ENCODE peak calls at places on chromosomes 6 and 20, in six cellular contexts. One of them, this sample, is unnamed.

GRCh38 chr6:11258260-11259237 is 26.1 kb upstream of the NEDD9 start:
- DNase-seq in C1 segment of cervical spinal cord: no peak
- DNase-seq in HEK293T: no peak
- DNase-seq in myocyte: no peak
- DNase-seq in NCI-H1436 treated with DMSO at 0.1 percent for 48 hours: no peak
- DNase-seq in stimulated activated CD4-positive, alpha-beta T cell treated with anti-CD3 and anti-CD28 coated beads, Interleukin-12 subunit alpha, Interleukin-12 subunit beta, amount 100 ng/mL, for 4 hours: no peak
- DNase-seq in this sample: peak

GRCh38 chr6:129497591-129498555 is 212.1 kb downstream of the ARHGAP18 start:
- DNase-seq in C1 segment of cervical spinal cord: no peak
- DNase-seq in HEK293T: no peak
- DNase-seq in myocyte: no peak
- DNase-seq in NCI-H1436 treated with DMSO at 0.1 percent for 48 hours: no peak
- DNase-seq in stimulated activated CD4-positive, alpha-beta T cell treated with anti-CD3 and anti-CD28 coated beads, Interleukin-12 subunit alpha, Interleukin-12 subunit beta, amount 100 ng/mL, for 4 hours: no peak
- DNase-seq in this sample: no peak

GRCh38 chr6:151292974-151293373 is 53.2 kb downstream of the AKAP12 start:
- DNase-seq in C1 segment of cervical spinal cord: no peak
- DNase-seq in HEK293T: no peak
- DNase-seq in myocyte: no peak
- DNase-seq in NCI-H1436 treated with DMSO at 0.1 percent for 48 hours: no peak
- DNase-seq in stimulated activated CD4-positive, alpha-beta T cell treated with anti-CD3 and anti-CD28 coated beads, Interleukin-12 subunit alpha, Interleukin-12 subunit beta, amount 100 ng/mL, for 4 hours: no peak
- DNase-seq in this sample: no peak

GRCh38 chr6:2231438-2231837 is 14.0 kb downstream of the GMDS start:
- DNase-seq in C1 segment of cervical spinal cord: no peak
- DNase-seq in HEK293T: no peak
- DNase-seq in myocyte: peak
- DNase-seq in NCI-H1436 treated with DMSO at 0.1 percent for 48 hours: no peak
- DNase-seq in stimulated activated CD4-positive, alpha-beta T cell treated with anti-CD3 and anti-CD28 coated beads, Interleukin-12 subunit alpha, Interleukin-12 subunit beta, amount 100 ng/mL, for 4 hours: no peak
- DNase-seq in this sample: no peak

GRCh38 chr20:2914160-2914559 is 40.9 kb downstream of the PTPRA start:
- DNase-seq in C1 segment of cervical spinal cord: no peak
- DNase-seq in HEK293T: no peak
- DNase-seq in myocyte: no peak
- DNase-seq in NCI-H1436 treated with DMSO at 0.1 percent for 48 hours: no peak
- DNase-seq in stimulated activated CD4-positive, alpha-beta T cell treated with anti-CD3 and anti-CD28 coated beads, Interleukin-12 subunit alpha, Interleukin-12 subunit beta, amount 100 ng/mL, for 4 hours: no peak
- DNase-seq in this sample: peak

GRCh38 chr20:24502184-24502583 is 32.8 kb downstream of the SYNDIG1 start:
- DNase-seq in C1 segment of cervical spinal cord: peak
- DNase-seq in HEK293T: no peak
- DNase-seq in myocyte: peak
- DNase-seq in NCI-H1436 treated with DMSO at 0.1 percent for 48 hours: no peak
- DNase-seq in stimulated activated CD4-positive, alpha-beta T cell treated with anti-CD3 and anti-CD28 coated beads, Interleukin-12 subunit alpha, Interleukin-12 subunit beta, amount 100 ng/mL, for 4 hours: no peak
- DNase-seq in this sample: no peak

GRCh38 chr6:43707269-43707668 is 19.7 kb upstream of the MRPS18A start:
- DNase-seq in C1 segment of cervical spinal cord: no peak
- DNase-seq in HEK293T: no peak
- DNase-seq in myocyte: no peak
- DNase-seq in NCI-H1436 treated with DMSO at 0.1 percent for 48 hours: no peak
- DNase-seq in stimulated activated CD4-positive, alpha-beta T cell treated with anti-CD3 and anti-CD28 coated beads, Interleukin-12 subunit alpha, Interleukin-12 subunit beta, amount 100 ng/mL, for 4 hours: no peak
- DNase-seq in this sample: no peak

GRCh38 chr6:154341876-154342275 is 14.7 kb downstream of the IPCEF1 start:
- DNase-seq in C1 segment of cervical spinal cord: no peak
- DNase-seq in HEK293T: no peak
- DNase-seq in myocyte: no peak
- DNase-seq in NCI-H1436 treated with DMSO at 0.1 percent for 48 hours: no peak
- DNase-seq in stimulated activated CD4-positive, alpha-beta T cell treated with anti-CD3 and anti-CD28 coated beads, Interleukin-12 subunit alpha, Interleukin-12 subunit beta, amount 100 ng/mL, for 4 hours: no peak
- DNase-seq in this sample: no peak

GRCh38 chr20:59992531-59992930 is 34.3 kb downstream of the CDH26 start:
- DNase-seq in C1 segment of cervical spinal cord: no peak
- DNase-seq in HEK293T: no peak
- DNase-seq in myocyte: peak
- DNase-seq in NCI-H1436 treated with DMSO at 0.1 percent for 48 hours: no peak
- DNase-seq in stimulated activated CD4-positive, alpha-beta T cell treated with anti-CD3 and anti-CD28 coated beads, Interleukin-12 subunit alpha, Interleukin-12 subunit beta, amount 100 ng/mL, for 4 hours: no peak
- DNase-seq in this sample: peak

GRCh38 chr6:158290040-158290439 is 22.2 kb upstream of the TULP4 start:
- DNase-seq in C1 segment of cervical spinal cord: no peak
- DNase-seq in HEK293T: no peak
- DNase-seq in myocyte: no peak
- DNase-seq in NCI-H1436 treated with DMSO at 0.1 percent for 48 hours: no peak
- DNase-seq in stimulated activated CD4-positive, alpha-beta T cell treated with anti-CD3 and anti-CD28 coated beads, Interleukin-12 subunit alpha, Interleukin-12 subunit beta, amount 100 ng/mL, for 4 hours: no peak
- DNase-seq in this sample: no peak

GRCh38 chr6:90290991-90291390 is 5.7 kb downstream of the BACH2 start:
- DNase-seq in C1 segment of cervical spinal cord: no peak
- DNase-seq in HEK293T: no peak
- DNase-seq in myocyte: no peak
- DNase-seq in NCI-H1436 treated with DMSO at 0.1 percent for 48 hours: no peak
- DNase-seq in stimulated activated CD4-positive, alpha-beta T cell treated with anti-CD3 and anti-CD28 coated beads, Interleukin-12 subunit alpha, Interleukin-12 subunit beta, amount 100 ng/mL, for 4 hours: no peak
- DNase-seq in this sample: no peak

GRCh38 chr6:139368661-139369060 is 5.8 kb downstream of the CITED2 start:
- DNase-seq in C1 segment of cervical spinal cord: peak
- DNase-seq in HEK293T: no peak
- DNase-seq in myocyte: no peak
- DNase-seq in NCI-H1436 treated with DMSO at 0.1 percent for 48 hours: no peak
- DNase-seq in stimulated activated CD4-positive, alpha-beta T cell treated with anti-CD3 and anti-CD28 coated beads, Interleukin-12 subunit alpha, Interleukin-12 subunit beta, amount 100 ng/mL, for 4 hours: no peak
- DNase-seq in this sample: no peak

GRCh38 chr6:79421707-79422484 is 115.3 kb downstream of the LCA5 start:
- DNase-seq in C1 segment of cervical spinal cord: peak
- DNase-seq in HEK293T: no peak
- DNase-seq in myocyte: peak
- DNase-seq in NCI-H1436 treated with DMSO at 0.1 percent for 48 hours: peak
- DNase-seq in stimulated activated CD4-positive, alpha-beta T cell treated with anti-CD3 and anti-CD28 coated beads, Interleukin-12 subunit alpha, Interleukin-12 subunit beta, amount 100 ng/mL, for 4 hours: no peak
- DNase-seq in this sample: no peak

GRCh38 chr6:26577720-26578072 is 19.1 kb upstream of the ABT1 start:
- DNase-seq in C1 segment of cervical spinal cord: no peak
- DNase-seq in HEK293T: no peak
- DNase-seq in myocyte: no peak
- DNase-seq in NCI-H1436 treated with DMSO at 0.1 percent for 48 hours: no peak
- DNase-seq in stimulated activated CD4-positive, alpha-beta T cell treated with anti-CD3 and anti-CD28 coated beads, Interleukin-12 subunit alpha, Interleukin-12 subunit beta, amount 100 ng/mL, for 4 hours: no peak
- DNase-seq in this sample: no peak

GRCh38 chr20:25249198-25249931 is 1.5 kb downstream of the PYGB start:
- DNase-seq in C1 segment of cervical spinal cord: peak
- DNase-seq in HEK293T: no peak
- DNase-seq in myocyte: no peak
- DNase-seq in NCI-H1436 treated with DMSO at 0.1 percent for 48 hours: no peak
- DNase-seq in stimulated activated CD4-positive, alpha-beta T cell treated with anti-CD3 and anti-CD28 coated beads, Interleukin-12 subunit alpha, Interleukin-12 subunit beta, amount 100 ng/mL, for 4 hours: no peak
- DNase-seq in this sample: no peak

GRCh38 chr20:37721751-37722150 is 27.9 kb downstream of the CTNNBL1 start:
- DNase-seq in C1 segment of cervical spinal cord: no peak
- DNase-seq in HEK293T: no peak
- DNase-seq in myocyte: no peak
- DNase-seq in NCI-H1436 treated with DMSO at 0.1 percent for 48 hours: no peak
- DNase-seq in stimulated activated CD4-positive, alpha-beta T cell treated with anti-CD3 and anti-CD28 coated beads, Interleukin-12 subunit alpha, Interleukin-12 subunit beta, amount 100 ng/mL, for 4 hours: no peak
- DNase-seq in this sample: no peak

GRCh38 chr20:31860431-31861345 is 9.6 kb downstream of the DUSP15 start:
- DNase-seq in C1 segment of cervical spinal cord: no peak
- DNase-seq in HEK293T: no peak
- DNase-seq in myocyte: no peak
- DNase-seq in NCI-H1436 treated with DMSO at 0.1 percent for 48 hours: no peak
- DNase-seq in stimulated activated CD4-positive, alpha-beta T cell treated with anti-CD3 and anti-CD28 coated beads, Interleukin-12 subunit alpha, Interleukin-12 subunit beta, amount 100 ng/mL, for 4 hours: no peak
- DNase-seq in this sample: no peak

GRCh38 chr6:41663558-41663957 is 25.3 kb downstream of the MDFI start:
- DNase-seq in C1 segment of cervical spinal cord: no peak
- DNase-seq in HEK293T: no peak
- DNase-seq in myocyte: no peak
- DNase-seq in NCI-H1436 treated with DMSO at 0.1 percent for 48 hours: no peak
- DNase-seq in stimulated activated CD4-positive, alpha-beta T cell treated with anti-CD3 and anti-CD28 coated beads, Interleukin-12 subunit alpha, Interleukin-12 subunit beta, amount 100 ng/mL, for 4 hours: no peak
- DNase-seq in this sample: no peak

This sample was measured in KBM-7.